ENCODE peak calls at places on chromosome 4, in four cellular contexts. A is HCT116, T is K562, R is HepG2. W is an unnamed sample.

GRCh38 chr4:147129687-147130086 is 184.0 kb upstream of the TTC29 start:
- DNase-seq in A (no peak), T (no peak), R (no peak), W (no peak)

GRCh38 chr4:161581262-161581661 is 582.5 kb downstream of the FSTL5 start:
- DNase-seq in A (no peak), T (no peak), R (no peak), W (no peak)

GRCh38 chr4:53764761-53765490 is 173.6 kb upstream of the LNX1 start:
- DNase-seq in A (no peak), T (no peak), R (no peak), W (no peak)

GRCh38 chr4:119191505-119191904 is 21.0 kb upstream of the USP53 start:
- DNase-seq in A (no peak), T (no peak), R (no peak), W (no peak)

GRCh38 chr4:16160457-16160856 is 65.8 kb downstream of the TAPT1 start:
- DNase-seq in A (no peak), T (no peak), R (no peak), W (no peak)

GRCh38 chr4:24778427-24779225 is 16.7 kb upstream of the SOD3 start:
- DNase-seq in A (no peak), T (no peak), R (no peak), W (no peak)

GRCh38 chr4:156725257-156725656 is 246.3 kb downstream of the PDGFC start:
- DNase-seq in A (no peak), T (no peak), R (no peak), W (no peak)

GRCh38 chr4:33162122-33162521 is 2442.0 kb downstream of the PCDH7 start:
- DNase-seq in A (no peak), T (no peak), R (no peak), W (no peak)

DNA sequence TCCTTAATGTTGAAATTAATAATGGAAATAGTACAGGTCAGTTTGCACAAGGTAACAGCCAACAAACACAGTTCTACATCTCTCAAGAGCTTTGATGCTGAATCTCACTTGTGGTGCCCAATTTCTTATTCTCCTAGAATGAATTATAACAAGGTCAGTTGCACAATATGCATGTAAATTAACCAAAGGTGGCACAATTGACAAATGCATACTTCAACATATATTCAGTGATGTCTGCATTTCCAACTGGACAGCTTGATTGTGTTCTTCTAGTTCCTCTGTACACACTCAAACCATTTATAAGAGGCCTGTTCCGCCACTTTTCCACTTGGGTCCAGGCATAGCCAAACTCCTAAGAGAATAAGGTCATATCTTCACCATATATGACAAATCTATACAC is 210.3 kb upstream of the EPHA5 start:
- DNase-seq in A (no peak), T (no peak), R (no peak), W (no peak)
- TF ChIP-seq TCF7L2 in A (no peak), T (no peak), R (no peak), W (no peak)

GRCh38 chr4:110452546-110452945 is 23.4 kb upstream of the ENPEP start:
- DNase-seq in A (no peak), T (no peak), R (no peak), W (no peak)
- TF ChIP-seq REST in A (no peak), T (no peak), R (no peak), W (no peak)

GRCh38 chr4:1503583-1504471 is 97.6 kb upstream of the NKX1-1 start:
- DNase-seq in A (no peak), T (peak), R (no peak), W (no peak)
- TF ChIP-seq TCF7L2 in A (no peak), T (no peak), R (no peak), W (no peak)

DNA sequence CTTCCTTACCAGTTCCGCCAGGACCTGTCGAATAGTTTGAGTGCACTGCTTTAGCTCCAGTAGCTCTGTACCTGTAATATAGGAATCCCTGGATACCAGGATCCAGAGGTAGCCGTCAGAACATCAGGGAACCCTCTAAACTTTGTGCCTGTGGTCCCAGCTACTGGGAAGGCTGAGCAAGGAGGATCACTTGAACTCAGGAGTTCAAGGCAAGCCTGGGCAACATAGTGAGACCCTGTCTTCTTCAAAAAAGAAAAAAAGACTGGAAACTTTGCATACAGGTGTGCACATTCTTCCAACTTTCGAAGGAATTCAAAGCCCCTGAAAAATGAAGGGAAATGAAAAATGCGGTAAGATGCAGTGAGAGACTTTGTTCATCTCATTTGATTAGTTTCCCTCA is 32.6 kb upstream of the FAM193A start:
- DNase-seq in A (no peak), T (no peak), R (no peak), W (no peak)
- TF ChIP-seq REST in A (no peak), T (no peak), R (no peak), W (no peak)

GRCh38 chr4:4575284-4576211 is 33.7 kb upstream of the STX18 start:
- DNase-seq in A (peak), T (peak), R (no peak), W (no peak)
- TF ChIP-seq TCF7L2 in A (peak), T (no peak), R (no peak), W (peak)

GRCh38 chr4:108766058-108766457 is 3.2 kb upstream of the ETNPPL start:
- DNase-seq in A (no peak), T (no peak), R (peak), W (no peak)
- TF ChIP-seq REST in A (no peak), T (no peak), R (no peak), W (no peak)

GRCh38 chr4:163892417-163892816 is 397.9 kb downstream of the TMA16 start:
- DNase-seq in A (no peak), T (no peak), R (no peak), W (no peak)
- TF ChIP-seq TCF7L2 in A (no peak), T (no peak), R (no peak), W (no peak)

W was measured in Panc1.